ENCODE peak calls at places on chromosomes 2 and 18, in four cellular contexts. W, F, O and I are unnamed samples.

GRCh38 chr2:670637-671036 is 6.6 kb downstream of the TMEM18 start:
- DNase-seq in F (no peak), O (no peak), W (no peak), I (no peak)

GRCh38 chr2:129016972-129017371 is 698.3 kb upstream of the HS6ST1 start:
- DNase-seq in W (no peak), F (no peak), O (no peak), I (no peak)

GRCh38 chr2:216215991-216216390 is 106.8 kb downstream of the XRCC5 start:
- DNase-seq in F (peak; percentile 38), W (no peak), O (no peak), I (no peak)

GRCh38 chr18:51666717-51667320 is 469.3 kb upstream of the MEX3C start:
- DNase-seq in W (no peak), O (no peak), F (no peak), I (no peak)

GRCh38 chr2:67241453-67241852 is 155.7 kb upstream of the ETAA1 start:
- DNase-seq in O (no peak), F (no peak), W (no peak), I (no peak)

GRCh38 chr2:15313657-15314056 is 247.5 kb downstream of the NBAS start:
- DNase-seq in F (peak; percentile 55), O (no peak), W (no peak), I (no peak)

GRCh38 chr18:52953435-52953834 is 613.4 kb downstream of the DCC start:
- DNase-seq in W (no peak), F (no peak), O (no peak), I (no peak)

GRCh38 chr2:125418483-125418882 is 1237.5 kb upstream of the GYPC start:
- DNase-seq in F (no peak), O (no peak), W (no peak), I (no peak)

GRCh38 chr2:10664652-10665051 is 25.1 kb downstream of the NOL10 start:
- DNase-seq in W (no peak), O (no peak), F (no peak), I (no peak)

GRCh38 chr2:130823886-130824491 is 12.7 kb upstream of the ARHGEF4 start:
- DNase-seq in W (no peak), F (peak; percentile 66), O (no peak), I (no peak)

GRCh38 chr2:65922794-65923193 is 490.4 kb upstream of the SPRED2 start:
- DNase-seq in F (no peak), O (no peak), W (no peak), I (no peak)

GRCh38 chr18:14089781-14090180 is 42.5 kb downstream of the ZNF519 start:
- DNase-seq in O (no peak), F (no peak), W (no peak), I (no peak)

GRCh38 chr2:239465017-239466001 is 64.5 kb upstream of the HDAC4 start:
- DNase-seq in F (no peak), O (no peak), W (peak; percentile 15), I (no peak)

GRCh38 chr2:54641988-54642387 is 81.5 kb upstream of the EML6 start:
- DNase-seq in F (no peak), W (no peak), O (no peak), I (no peak)

GRCh38 chr2:208227581-208228232 is 27.2 kb downstream of the IDH1 start:
- DNase-seq in O (no peak), W (no peak), F (no peak), I (no peak)

GRCh38 chr2:37566517-37566961 is 104.9 kb downstream of the CDC42EP3 start:
- DNase-seq in W (no peak), O (no peak), F (no peak), I (no peak)

GRCh38 chr2:99481941-99482340 is 7.9 kb downstream of the REV1 start:
- DNase-seq in F (peak; percentile 14), O (no peak), W (no peak), I (no peak)

GRCh38 chr2:226308981-226309380 is 490.6 kb downstream of the IRS1 start:
- DNase-seq in W (no peak), O (no peak), F (no peak), I (no peak)

GRCh38 chr2:191497822-191498221 is 180.1 kb upstream of the NABP1 start:
- DNase-seq in W (no peak), O (no peak), F (no peak), I (no peak)

GRCh38 chr2:31110998-31111397 is 27.2 kb downstream of the GALNT14 start:
- DNase-seq in O (no peak), F (no peak), W (no peak), I (no peak)

GRCh38 chr2:203427061-203427460 is 98.9 kb downstream of the ABI2 start:
- DNase-seq in O (no peak), F (no peak), W (no peak), I (no peak)

GRCh38 chr2:152005612-152006011 is 93.2 kb downstream of the CACNB4 start:
- DNase-seq in O (no peak), F (no peak), W (no peak), I (no peak)

GRCh38 chr2:226888378-226888915 is 52.6 kb downstream of the RHBDD1 start:
- DNase-seq in F (no peak), W (no peak), O (no peak), I (no peak)

GRCh38 chr2:132978840-132979239 is 308.8 kb upstream of the LYPD1 start:
- DNase-seq in O (no peak), F (peak; percentile 73), W (no peak), I (no peak)

GRCh38 chr2:108220942-108221541 is 18.7 kb upstream of the SULT1C3 start:
- DNase-seq in O (no peak), F (no peak), W (no peak), I (no peak)

GRCh38 chr2:54402350-54402749 is 53.8 kb upstream of the SPTBN1 start:
- DNase-seq in F (no peak), W (no peak), O (no peak), I (no peak)

DNA sequence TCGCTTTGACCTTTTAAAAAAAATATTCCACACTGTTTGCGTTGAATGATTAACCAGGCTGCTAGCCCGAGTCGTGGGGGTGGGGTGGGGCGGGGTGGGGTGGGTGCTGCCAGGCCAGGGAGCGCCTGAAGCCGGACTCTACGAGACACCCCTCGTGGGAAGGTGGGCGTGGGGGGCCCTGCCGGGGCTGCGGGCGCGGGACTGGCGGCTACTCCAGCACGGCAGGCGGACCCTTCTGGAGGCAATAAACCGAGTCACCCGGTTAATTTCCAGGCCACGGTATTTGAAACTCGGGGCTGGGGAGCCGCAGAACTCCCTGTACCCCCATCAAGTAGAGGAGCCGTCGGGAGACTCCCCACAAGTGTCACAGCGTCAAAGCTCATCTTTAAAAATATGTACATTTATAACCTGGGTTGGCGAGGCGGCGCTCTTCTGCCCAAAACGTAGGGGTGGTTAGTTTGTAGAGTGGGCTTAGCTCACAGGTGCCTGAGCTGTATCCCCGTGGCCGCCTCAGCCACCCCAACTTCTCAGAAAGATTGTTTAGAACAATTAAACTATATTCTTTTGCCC is 1.2 kb downstream of the B3GNT2 start:
- DNase-seq in F (peak; percentile 68), O (no peak), W (no peak), I (peak; percentile 35)
- TF ChIP-seq CTCF in F (no peak), O (peak; percentile 30), W (no peak), I (peak; percentile 23)

GRCh38 chr2:80786584-80786983 is 482.0 kb upstream of the LRRTM1 start:
- DNase-seq in O (no peak), F (no peak), W (no peak), I (no peak)
- TF ChIP-seq CTCF in O (no peak), F (no peak), W (no peak), I (no peak)

GRCh38 chr2:177717831-177718618 is 325.5 kb downstream of the AGPS start:
- DNase-seq in W (no peak), O (no peak), F (no peak), I (no peak)
- TF ChIP-seq CTCF in W (peak; percentile 3), O (no peak), F (peak; percentile 17), I (no peak)

GRCh38 chr2:110818767-110819481 is 86.6 kb downstream of the ACOXL start:
- DNase-seq in W (no peak), F (no peak), O (no peak), I (no peak)
- TF ChIP-seq CTCF in W (no peak), F (peak; percentile 22), O (no peak), I (no peak)

GRCh38 chr2:25043241-25043867 is 1.5 kb downstream of the EFR3B start:
- DNase-seq in F (peak; percentile 21), W (no peak), O (no peak), I (no peak)

GRCh38 chr2:25042321-25043240 is 705 bp downstream of the EFR3B start:
- DNase-seq in F (peak; percentile 13), O (no peak), W (no peak), I (peak; percentile 23)

GRCh38 chr2:25039126-25039525 is 2.8 kb upstream of the EFR3B start:
- DNase-seq in F (no peak), O (no peak), W (no peak), I (no peak)

GRCh38 chr2:25041928-25042320 is at the start of gene EFR3B:
- DNase-seq in W (peak; percentile 53), O (peak; percentile 81), F (peak; percentile 94), I (peak; percentile 78)

GRCh38 chr2:25041307-25041927 is 459 bp upstream of the EFR3B start:
- DNase-seq in W (no peak), O (peak; percentile 2), F (peak; percentile 38), I (no peak)
- TF ChIP-seq CTCF in W (no peak), O (no peak), F (peak; percentile 8), I (no peak)